ENCODE peak calls at places on chromosome 5, in four cellular contexts. G is GM06990, J is aorta, I is heart right ventricle. T is an unnamed sample.

GRCh38 chr5:118628672-118629354 is 359.5 kb downstream of the DTWD2 start:
- DNase-seq in I (no peak), G (no peak), J (no peak), T (no peak)

GRCh38 chr5:131265318-131265803 is 1.5 kb downstream of the CDC42SE2 start:
- DNase-seq in I (no peak), J (no peak), G (peak; percentile 45), T (no peak)

GRCh38 chr5:137751869-137752491 is 2.2 kb downstream of the HNRNPA0 start:
- DNase-seq in J (no peak), I (peak; percentile 27), G (no peak), T (no peak)

GRCh38 chr5:11584008-11584407 is 320.2 kb downstream of the CTNND2 start:
- DNase-seq in J (no peak), G (no peak), I (no peak), T (no peak)

GRCh38 chr5:67089200-67089725 is 107.3 kb downstream of the CD180 start:
- DNase-seq in J (no peak), G (no peak), I (no peak), T (no peak)

GRCh38 chr5:149578896-149579295 is 2.4 kb upstream of the ARHGEF37 start:
- DNase-seq in J (no peak), G (no peak), I (no peak), T (no peak)

GRCh38 chr5:178449163-178450060 is 140.8 kb downstream of the COL23A1 start:
- DNase-seq in G (no peak), J (no peak), I (peak; percentile 59), T (no peak)

GRCh38 chr5:88883566-88884434 is 816 bp upstream of the MEF2C start:
- DNase-seq in G (peak; percentile 81), I (peak; percentile 85), J (peak; percentile 81), T (no peak)

GRCh38 chr5:148912714-148913398 is 86.4 kb downstream of the ADRB2 start:
- DNase-seq in G (no peak), I (no peak), J (no peak), T (peak; percentile 95)

GRCh38 chr5:14153932-14154646 is 10.9 kb downstream of the TRIO start:
- DNase-seq in G (no peak), J (peak; percentile 85), I (peak; percentile 86), T (no peak)

GRCh38 chr5:157109744-157110143 is 900 bp upstream of the HAVCR2 start:
- DNase-seq in J (no peak), G (peak; percentile 39), I (no peak), T (no peak)

GRCh38 chr5:90690317-90690716 is 131.7 kb downstream of the ADGRV1 start:
- DNase-seq in J (no peak), I (no peak), G (no peak), T (no peak)
- H3K27me3 ChIP-seq in J (no peaks in the 10 kb centered on the region), I (no peaks in the 10 kb centered on the region), G (no peaks in the 10 kb centered on the region), T (no peaks in the 10 kb centered on the region)

GRCh38 chr5:141373673-141374317 is at the start of gene PCDHGA6:
- DNase-seq in I (no peak), J (no peak), G (no peak), T (no peak)

GRCh38 chr5:141371572-141372475 is 1.8 kb downstream of the PCDHGB3 start:
- DNase-seq in I (no peak), J (no peak), G (no peak), T (no peak)

GRCh38 chr5:141369994-141370848 is at the start of gene PCDHGB3:
- DNase-seq in J (no peak), I (no peak), G (peak; percentile 37), T (no peak)

GRCh38 chr5:141374627-141375026 is 936 bp downstream of the PCDHGA6 start:
- DNase-seq in I (no peak), G (no peak), J (no peak), T (no peak)
- H3K27me3 ChIP-seq in I (no peaks in the 10 kb centered on the region), G (no peaks in the 10 kb centered on the region), J (no peaks in the 10 kb centered on the region), T (no peaks in the 10 kb centered on the region)

GRCh38 chr5:181054138-181054537 is 14.1 kb downstream of the BTNL9 start:
- DNase-seq in I (no peak), J (no peak), G (no peak), T (no peak)

GRCh38 chr5:181056431-181056830 is 16.4 kb downstream of the BTNL9 start:
- DNase-seq in J (no peak), I (no peak), G (no peak), T (no peak)

GRCh38 chr5:181052928-181053759 is 13.1 kb downstream of the BTNL9 start:
- DNase-seq in J (no peak), G (peak; percentile 57), I (no peak), T (no peak)

GRCh38 chr5:181053760-181054122 is 13.7 kb downstream of the BTNL9 start:
- DNase-seq in G (no peak), I (no peak), J (no peak), T (no peak)

DNA sequence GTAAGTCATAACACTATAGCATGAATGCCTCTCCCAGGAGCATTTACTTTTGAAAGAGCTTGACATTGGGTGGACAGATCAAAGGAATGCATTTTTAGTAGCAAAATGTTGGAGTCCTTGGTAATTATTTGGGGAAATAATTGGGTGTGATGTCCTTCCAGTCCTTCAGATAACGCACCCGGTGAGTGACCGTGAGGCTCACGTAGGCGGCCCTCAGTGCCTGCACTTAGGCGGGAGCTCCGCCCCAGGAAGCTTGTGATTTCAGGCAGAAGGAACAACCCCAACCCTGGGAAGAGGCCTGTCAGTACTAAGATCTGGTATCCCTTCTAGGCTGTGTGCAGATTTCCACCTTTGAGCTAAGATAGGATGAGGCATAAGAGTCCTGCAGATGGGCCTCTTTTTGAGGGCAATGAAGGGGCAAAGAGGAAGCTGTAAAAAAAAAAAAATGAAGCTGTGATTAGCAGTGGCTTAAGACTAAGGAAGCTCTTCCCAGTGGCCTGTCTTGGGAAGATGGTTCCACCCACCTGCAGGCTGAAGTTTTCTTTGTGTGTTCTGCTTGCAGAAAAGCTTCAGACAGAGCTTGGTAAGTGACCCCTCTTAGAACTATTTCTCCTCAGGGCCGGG is 14.9 kb downstream of the BTNL9 start:
- DNase-seq in J (no peak), G (no peak), I (no peak), T (no peak)
- H3K27me3 ChIP-seq in J (no peaks in the 10 kb centered on the region), G (no peaks in the 10 kb centered on the region), I (peaks cover 93% of the 10 kb centered on the region), T (peaks cover 37% of the 10 kb centered on the region)

DNA sequence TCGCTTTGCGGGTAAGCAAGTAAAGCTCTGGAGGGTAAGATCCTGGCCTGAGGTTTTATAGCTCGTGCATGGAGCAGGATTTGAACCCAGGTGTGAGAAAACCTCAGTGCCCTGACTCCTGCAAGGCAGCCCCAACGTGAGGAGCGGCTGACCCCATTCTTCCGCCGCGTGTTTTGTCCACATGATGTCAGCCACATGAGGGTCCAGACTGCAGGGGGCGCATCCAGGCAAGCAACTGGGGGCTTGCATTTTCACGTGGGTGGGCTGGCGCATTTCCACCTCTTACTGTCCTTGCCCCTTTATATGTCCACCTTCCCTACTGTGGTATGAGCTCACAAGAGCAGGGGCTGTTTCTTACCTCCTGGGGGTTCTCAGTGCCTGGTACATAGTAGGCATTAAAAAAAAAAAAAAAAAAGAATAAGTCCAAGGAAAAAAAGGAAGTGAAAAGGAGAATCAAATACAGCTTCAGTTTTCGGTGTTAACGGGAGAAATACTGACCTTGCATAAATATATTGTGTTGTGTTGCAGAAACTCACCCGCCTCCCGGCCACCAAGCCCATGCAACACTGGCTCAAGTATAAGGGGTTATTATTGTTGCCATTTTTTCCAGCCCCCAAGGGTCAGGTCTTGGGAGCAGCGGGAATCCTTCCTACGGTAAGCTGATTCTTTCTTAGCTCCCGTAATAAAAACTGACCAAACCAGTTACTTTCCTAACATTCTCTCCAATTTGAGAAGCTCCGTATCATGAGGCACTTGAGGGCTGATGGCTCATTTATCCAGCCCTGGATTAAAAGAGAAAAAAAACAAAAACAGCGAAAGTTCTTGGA is 15.0 kb downstream of the TLX3 start:
- DNase-seq in I (no peak), J (no peak), G (no peak), T (no peak)
- H3K27me3 ChIP-seq in I (peaks cover 88% of the 10 kb centered on the region), J (no peaks in the 10 kb centered on the region), G (no peaks in the 10 kb centered on the region), T (peaks cover 36% of the 10 kb centered on the region)

DNA sequence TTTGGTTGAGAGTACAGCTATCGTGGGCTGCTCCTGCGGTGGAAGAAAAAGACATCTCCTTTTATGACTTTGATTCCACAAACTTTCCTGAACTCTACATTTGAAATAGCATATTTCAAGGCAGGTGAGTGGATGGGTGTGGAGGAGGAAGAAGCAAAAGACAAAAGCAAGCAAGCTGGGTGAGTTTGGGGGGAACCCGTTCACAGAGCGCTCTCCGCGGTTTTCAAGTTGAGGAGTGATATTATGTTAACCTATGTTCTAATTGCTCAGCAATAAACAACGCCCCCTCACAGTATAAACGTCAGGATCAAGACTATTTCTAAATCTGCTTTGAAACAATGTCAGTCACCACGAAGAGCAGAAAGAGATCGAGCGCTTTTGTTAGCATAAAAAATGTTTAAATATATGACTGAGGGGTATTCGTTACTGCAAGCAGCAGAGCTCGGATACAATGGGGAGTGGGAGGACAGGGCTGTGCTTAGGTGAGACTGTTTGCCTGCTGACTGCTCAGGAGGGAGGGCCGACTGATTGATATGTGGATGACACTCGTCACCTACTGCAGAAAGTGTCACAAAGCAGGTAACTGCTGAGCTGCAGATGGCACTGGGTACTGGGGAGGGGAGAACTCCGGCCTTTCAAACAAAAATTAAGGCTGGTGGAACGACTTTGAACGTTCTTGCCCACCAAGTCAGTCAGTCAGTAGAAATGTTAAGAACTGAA is 236.5 kb downstream of the DRD1 start:
- DNase-seq in G (no peak), J (no peak), I (no peak), T (no peak)
- H3K27me3 ChIP-seq in G (no peaks in the 10 kb centered on the region), J (no peaks in the 10 kb centered on the region), I (peaks cover 24% of the 10 kb centered on the region), T (no peaks in the 10 kb centered on the region)

GRCh38 chr5:5546408-5546807 is 123.9 kb downstream of the ICE1 start:
- DNase-seq in I (no peak), J (no peak), G (no peak), T (no peak)

GRCh38 chr5:5544094-5544663 is 121.7 kb downstream of the ICE1 start:
- DNase-seq in J (no peak), I (no peak), G (no peak), T (no peak)

GRCh38 chr5:5540065-5540464 is 117.6 kb downstream of the ICE1 start:
- DNase-seq in J (no peak), G (no peak), I (no peak), T (no peak)

GRCh38 chr5:5537426-5537825 is 114.9 kb downstream of the ICE1 start:
- DNase-seq in I (no peak), J (no peak), G (no peak), T (no peak)

DNA sequence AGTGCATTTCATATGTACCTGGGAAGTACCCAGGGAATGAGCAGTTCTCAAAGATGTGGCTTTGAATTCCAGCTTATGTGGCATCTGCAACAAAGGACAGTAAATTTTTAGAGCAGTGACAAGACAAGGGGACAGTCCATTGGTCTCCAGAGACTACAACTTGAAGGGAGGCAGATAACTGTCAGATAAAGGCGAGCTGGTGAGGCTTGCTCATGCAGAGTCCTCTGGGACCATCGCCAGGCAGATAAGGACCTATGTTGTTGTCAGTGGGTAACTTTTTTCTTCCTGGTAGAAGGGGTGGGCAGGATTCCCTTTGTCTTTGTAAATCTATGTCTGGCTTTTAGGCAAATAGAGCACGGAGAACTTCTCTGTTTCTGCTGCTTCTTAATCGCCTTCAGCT is 120.2 kb downstream of the ICE1 start:
- DNase-seq in I (no peak), J (no peak), G (no peak), T (no peak)
- H3K27me3 ChIP-seq in I (no peaks in the 10 kb centered on the region), J (no peaks in the 10 kb centered on the region), G (no peaks in the 10 kb centered on the region), T (no peaks in the 10 kb centered on the region)